ENCODE peak calls at places on chromosomes 13 and 19, in five cellular contexts. Z, N, D, E and U are unnamed samples.

GRCh38 chr19:28794301-28794700 is 418.6 kb downstream of the UQCRFS1 start:
- DNase-seq in E (no peak), N (no peak), D (no peak), Z (no peak), U (no peak)

GRCh38 chr13:48009298-48009697 is 8.2 kb upstream of the SUCLA2 start:
- DNase-seq in Z (no peak), E (no peak), N (no peak), D (no peak), U (no peak)

GRCh38 chr13:77509221-77509620 is 26.3 kb upstream of the SCEL start:
- DNase-seq in Z (no peak), N (no peak), D (no peak), E (no peak), U (no peak)

GRCh38 chr13:49410006-49410405 is 33.9 kb downstream of the CAB39L start:
- DNase-seq in N (no peak), Z (no peak), E (no peak), D (no peak), U (no peak)

GRCh38 chr19:31955061-31955460 is 390.3 kb upstream of the ZNF507 start:
- DNase-seq in D (peak; percentile 3), Z (no peak), E (no peak), N (no peak), U (no peak)

GRCh38 chr13:109738298-109738746 is 48.1 kb downstream of the IRS2 start:
- DNase-seq in E (no peak), D (no peak), Z (no peak), N (no peak), U (no peak)

GRCh38 chr19:40286674-40287421 is 1.7 kb upstream of the AKT2 start:
- DNase-seq in D (no peak), N (peak; percentile 56), E (no peak), Z (no peak), U (no peak)

GRCh38 chr19:17656970-17657369 is 31.2 kb downstream of the UNC13A start:
- DNase-seq in Z (no peak), D (no peak), N (no peak), E (no peak), U (no peak)

GRCh38 chr19:33953592-33953991 is 156.9 kb downstream of the KCTD15 start:
- DNase-seq in Z (no peak), D (no peak), E (no peak), N (no peak), U (no peak)

GRCh38 chr19:18709546-18709945 is 26.1 kb downstream of the CRTC1 start:
- DNase-seq in E (no peak), D (no peak), N (no peak), Z (no peak), U (no peak)

GRCh38 chr13:45242070-45242469 is 41.2 kb upstream of the KCTD4 start:
- DNase-seq in N (no peak), D (no peak), E (no peak), Z (no peak), U (peak; percentile 14)

GRCh38 chr19:34096020-34096915 is 76.0 kb upstream of the LSM14A start:
- DNase-seq in N (no peak), D (no peak), Z (no peak), E (no peak), U (no peak)

GRCh38 chr13:46640843-46641242 is 87.9 kb downstream of the LRCH1 start:
- DNase-seq in D (no peak), Z (no peak), E (no peak), N (no peak), U (no peak)

GRCh38 chr19:19276851-19277250 is 3.8 kb upstream of the TM6SF2 start:
- DNase-seq in D (no peak), Z (no peak), N (no peak), E (no peak), U (no peak)

GRCh38 chr19:3045885-3046603 is 16.3 kb downstream of the TLE5 start:
- DNase-seq in Z (no peak), E (no peak), N (no peak), D (no peak), U (no peak)

GRCh38 chr19:4518345-4519171 is at the start of gene PLIN4:
- DNase-seq in D (peak; percentile 89), N (peak; percentile 97), Z (no peak), E (peak; percentile 84), U (no peak)

GRCh38 chr13:22173605-22174004 is 502.7 kb downstream of the FGF9 start:
- DNase-seq in D (no peak), E (no peak), N (no peak), Z (no peak), U (no peak)

GRCh38 chr19:51064534-51065220 is at the start of gene KLK13:
- DNase-seq in Z (peak; percentile 53), D (peak; percentile 49), N (no peak), E (peak; percentile 54), U (no peak)

GRCh38 chr13:37484056-37484455 is 114.5 kb downstream of the POSTN start:
- DNase-seq in Z (no peak), D (no peak), N (no peak), E (no peak), U (no peak)

GRCh38 chr13:90933097-90933826 is 414.2 kb upstream of the MIR17HG start:
- DNase-seq in Z (no peak), D (no peak), N (no peak), E (no peak), U (no peak)

GRCh38 chr13:102648046-102648445 is 46.8 kb downstream of the METTL21C start:
- DNase-seq in D (no peak), Z (no peak), N (no peak), E (no peak), U (no peak)

GRCh38 chr13:71524245-71525002 is 342.6 kb downstream of the DACH1 start:
- DNase-seq in Z (no peak), N (no peak), D (no peak), E (no peak), U (peak; percentile 29)

GRCh38 chr13:93721483-93721882 is 494.9 kb downstream of the GPC6 start:
- DNase-seq in Z (no peak), N (no peak), D (no peak), E (no peak), U (no peak)

GRCh38 chr13:43057653-43058317 is 34.4 kb downstream of the DNAJC15 start:
- DNase-seq in N (no peak), Z (no peak), E (peak; percentile 38), D (no peak), U (no peak)

GRCh38 chr19:29909545-29909944 is 32.5 kb upstream of the URI1 start:
- DNase-seq in Z (no peak), D (no peak), N (no peak), E (no peak), U (no peak)

GRCh38 chr13:38844581-38844980 is 146.1 kb downstream of the STOML3 start:
- DNase-seq in Z (no peak), N (no peak), D (no peak), E (no peak), U (no peak)

GRCh38 chr19:3984584-3984907 is 717 bp downstream of the EEF2 start:
- DNase-seq in E (no peak), N (no peak), D (no peak), Z (no peak), U (no peak)

GRCh38 chr19:39296906-39297305 is 699 bp downstream of the IFNL1 start:
- DNase-seq in E (no peak), Z (no peak), D (no peak), N (peak; percentile 5), U (no peak)

GRCh38 chr13:23868521-23868920 is 20.7 kb downstream of the MIPEP start:
- DNase-seq in D (no peak), Z (no peak), E (no peak), N (no peak), U (no peak)

DNA sequence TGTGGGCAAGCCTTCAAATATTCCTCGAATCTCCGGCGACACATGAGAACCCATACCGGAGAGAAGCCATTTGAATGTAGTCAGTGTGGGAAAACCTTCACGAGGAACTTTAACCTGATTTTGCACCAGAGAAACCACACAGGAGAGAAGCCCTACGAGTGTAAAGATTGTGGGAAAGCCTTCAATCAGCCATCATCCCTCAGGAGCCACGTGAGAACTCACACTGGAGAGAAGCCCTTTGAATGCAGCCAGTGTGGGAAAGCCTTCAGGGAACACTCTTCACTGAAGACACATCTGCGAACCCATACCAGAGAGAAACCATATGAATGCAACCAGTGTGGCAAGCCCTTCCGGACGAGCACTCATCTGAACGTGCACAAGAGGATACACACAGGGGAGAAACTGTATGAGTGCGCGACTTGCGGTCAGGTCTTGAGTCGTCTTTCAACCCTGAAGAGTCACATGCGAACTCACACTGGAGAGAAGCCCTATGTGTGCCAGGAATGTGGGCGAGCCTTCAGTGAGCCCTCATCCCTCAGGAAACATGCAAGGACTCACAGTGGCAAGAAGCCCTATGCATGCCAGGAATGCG is 28.8 kb downstream of the ZNF333 start:
- DNase-seq in D (no peak), E (no peak), N (no peak), Z (no peak), U (no peak)
- H3K36me3 ChIP-seq in D (peaks cover 79% of the 10 kb centered on the region), E (peaks cover 78% of the 10 kb centered on the region), N (peaks cover 100% of the 10 kb centered on the region), Z (peaks cover 51% of the 10 kb centered on the region), U (peaks cover 14% of the 10 kb centered on the region)

DNA sequence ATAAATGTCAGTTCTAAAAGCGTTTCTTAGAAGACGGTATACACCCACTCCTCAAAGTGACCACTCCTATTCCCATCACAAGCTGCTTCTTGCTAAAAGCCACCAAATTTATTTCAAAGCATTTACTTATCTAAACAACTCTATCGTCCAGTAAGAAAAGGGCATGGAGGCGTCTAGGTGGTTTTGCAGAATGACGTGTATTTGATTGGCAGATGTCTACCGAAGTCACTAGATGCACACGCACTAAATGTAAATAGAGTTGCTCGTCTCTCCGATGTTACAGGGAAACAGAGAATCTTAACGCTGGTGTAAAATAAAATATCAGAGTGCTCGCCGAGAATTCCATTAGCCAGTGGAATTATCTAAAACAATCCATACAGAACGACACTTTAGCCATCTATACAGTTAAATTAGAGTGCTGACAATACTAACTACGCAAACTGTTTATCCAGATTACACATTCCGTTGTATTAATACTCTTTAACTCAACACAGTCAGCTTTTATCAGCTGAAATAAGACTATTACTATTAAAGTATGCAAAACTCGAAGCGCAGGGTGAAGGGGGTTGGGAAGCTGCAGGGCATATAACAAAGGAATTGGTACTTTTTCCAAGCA is 1.9 kb downstream of the KLF12 start:
- DNase-seq in D (no peak), Z (no peak), N (no peak), E (peak; percentile 17), U (no peak)
- H3K4me1 ChIP-seq in D (peaks cover 30% of the 10 kb centered on the region), Z (peaks cover 28% of the 10 kb centered on the region), N (peaks cover 19% of the 10 kb centered on the region), E (peaks cover 4% of the 10 kb centered on the region), U (peaks cover 5% of the 10 kb centered on the region)

DNA sequence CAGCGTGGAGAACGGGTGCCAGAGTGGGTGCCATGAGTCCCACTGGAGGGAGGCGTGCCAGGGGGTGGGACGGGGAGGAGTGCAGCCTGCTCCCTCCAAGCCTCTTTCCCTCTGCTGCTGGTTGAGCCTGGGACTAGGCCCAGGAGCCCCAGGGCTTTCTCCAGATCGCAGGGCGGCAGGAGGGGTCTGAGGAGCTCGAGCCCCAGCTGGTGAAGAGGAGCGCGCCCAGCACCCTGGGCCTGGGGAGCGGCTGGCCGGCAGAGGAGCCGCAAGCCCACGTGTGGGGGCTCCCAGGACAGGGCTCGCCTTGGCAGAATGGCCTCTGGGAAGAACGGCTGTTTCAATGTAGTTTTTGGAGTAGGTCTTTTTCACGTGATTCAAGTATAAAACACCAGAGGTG is 12.2 kb upstream of the DCUN1D2 start:
- DNase-seq in N (no peak), D (no peak), Z (no peak), E (no peak), U (no peak)
- H3K36me3 ChIP-seq in N (peaks cover 90% of the 10 kb centered on the region), D (peaks cover 98% of the 10 kb centered on the region), Z (peaks cover 79% of the 10 kb centered on the region), E (peaks cover 66% of the 10 kb centered on the region), U (peaks cover 33% of the 10 kb centered on the region)

DNA sequence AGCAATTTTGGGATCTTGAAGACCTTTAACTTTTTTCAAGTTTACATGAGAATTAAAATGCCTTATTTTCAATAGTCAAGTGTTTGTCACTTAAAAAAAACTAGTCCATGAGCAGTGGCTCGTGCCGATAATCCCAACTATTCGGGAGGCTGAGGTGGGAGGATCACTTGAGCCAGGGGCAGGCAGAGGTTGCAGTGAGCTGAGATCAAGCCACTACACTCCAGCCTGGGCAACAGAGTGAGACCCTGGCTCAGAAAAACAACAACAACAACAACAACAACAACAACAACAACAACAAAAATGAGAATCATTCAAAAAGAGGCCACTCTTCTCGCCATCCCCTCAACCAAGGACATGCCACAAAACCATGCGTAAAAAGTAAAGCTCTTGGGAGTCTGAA is 5.7 kb downstream of the FOXO1 start:
- DNase-seq in D (no peak), E (no peak), N (no peak), Z (no peak), U (no peak)
- H3K4me1 ChIP-seq in D (peaks cover 25% of the 10 kb centered on the region), E (peaks cover 6% of the 10 kb centered on the region), N (peaks cover 55% of the 10 kb centered on the region), Z (peaks cover 68% of the 10 kb centered on the region), U (no peaks in the 10 kb centered on the region)